ENCODE peak calls at places on chromosomes 4 and X, in eight cellular contexts. One of them, this sample, is unnamed.
A peak's percentile ranks its signal among the peaks of the same experiment; 100 is the strongest.

GRCh38 chr4:85873566-85873965 is 398.6 kb downstream of the ARHGAP24 start:
- DNase-seq in esophagus squamous epithelium: no peak
- DNase-seq in neural progenitor cell: no peak
- DNase-seq in Peyer's patch: no peak
- DNase-seq in Panc1: no peak
- DNase-seq in psoas muscle: no peak
- DNase-seq in stomach: no peak
- DNase-seq in cardiac muscle cell: no peak
- DNase-seq in this sample: no peak

GRCh38 chr4:177001271-177002175 is 208.8 kb upstream of the VEGFC start:
- DNase-seq in stomach: no peak
- DNase-seq in neural progenitor cell: no peak
- DNase-seq in psoas muscle: no peak
- DNase-seq in esophagus squamous epithelium: no peak
- DNase-seq in Panc1: no peak
- DNase-seq in Peyer's patch: no peak
- DNase-seq in cardiac muscle cell: peak; percentile 15
- DNase-seq in this sample: no peak

GRCh38 chr4:77155631-77156345 is 1.2 kb upstream of the CCNG2 start:
- DNase-seq in cardiac muscle cell: no peak
- DNase-seq in Panc1: no peak
- DNase-seq in stomach: no peak
- DNase-seq in Peyer's patch: no peak
- DNase-seq in neural progenitor cell: no peak
- DNase-seq in psoas muscle: no peak
- DNase-seq in esophagus squamous epithelium: no peak
- DNase-seq in this sample: no peak

GRCh38 chr4:24262616-24263015 is 321.7 kb downstream of the DHX15 start:
- DNase-seq in esophagus squamous epithelium: no peak
- DNase-seq in Peyer's patch: no peak
- DNase-seq in psoas muscle: no peak
- DNase-seq in stomach: no peak
- DNase-seq in neural progenitor cell: peak; percentile 9
- DNase-seq in Panc1: no peak
- DNase-seq in cardiac muscle cell: no peak
- DNase-seq in this sample: no peak

GRCh38 chr4:31647776-31648175 is 927.6 kb downstream of the PCDH7 start:
- DNase-seq in neural progenitor cell: no peak
- DNase-seq in esophagus squamous epithelium: no peak
- DNase-seq in cardiac muscle cell: no peak
- DNase-seq in Peyer's patch: no peak
- DNase-seq in stomach: no peak
- DNase-seq in psoas muscle: no peak
- DNase-seq in Panc1: no peak
- DNase-seq in this sample: no peak

GRCh38 chrX:47706575-47706974 is 47.6 kb upstream of the UXT start:
- DNase-seq in neural progenitor cell: no peak
- DNase-seq in Panc1: no peak
- DNase-seq in Peyer's patch: no peak
- DNase-seq in stomach: no peak
- DNase-seq in esophagus squamous epithelium: no peak
- DNase-seq in cardiac muscle cell: no peak
- DNase-seq in psoas muscle: no peak
- DNase-seq in this sample: no peak

GRCh38 chr4:26786916-26787315 is 73.7 kb upstream of the STIM2 start:
- DNase-seq in stomach: no peak
- DNase-seq in cardiac muscle cell: no peak
- DNase-seq in Peyer's patch: no peak
- DNase-seq in neural progenitor cell: no peak
- DNase-seq in esophagus squamous epithelium: no peak
- DNase-seq in Panc1: no peak
- DNase-seq in psoas muscle: no peak
- DNase-seq in this sample: no peak

GRCh38 chrX:45788941-45789348 is 588.3 kb upstream of the DIPK2B start:
- DNase-seq in neural progenitor cell: no peak
- DNase-seq in cardiac muscle cell: no peak
- DNase-seq in psoas muscle: peak; percentile 71
- DNase-seq in Panc1: no peak
- DNase-seq in Peyer's patch: no peak
- DNase-seq in esophagus squamous epithelium: no peak
- DNase-seq in stomach: no peak
- DNase-seq in this sample: no peak

GRCh38 chr4:72194046-72194445 is 162.2 kb downstream of the NPFFR2 start:
- DNase-seq in cardiac muscle cell: no peak
- DNase-seq in stomach: no peak
- DNase-seq in psoas muscle: no peak
- DNase-seq in esophagus squamous epithelium: no peak
- DNase-seq in Panc1: no peak
- DNase-seq in Peyer's patch: no peak
- DNase-seq in neural progenitor cell: no peak
- DNase-seq in this sample: no peak

GRCh38 chr4:94690851-94691254 is 66.9 kb upstream of the BMPR1B start:
- DNase-seq in psoas muscle: no peak
- DNase-seq in stomach: no peak
- DNase-seq in Panc1: peak; percentile 5
- DNase-seq in Peyer's patch: no peak
- DNase-seq in neural progenitor cell: no peak
- DNase-seq in cardiac muscle cell: no peak
- DNase-seq in esophagus squamous epithelium: no peak
- DNase-seq in this sample: no peak

GRCh38 chr4:168882650-168883233 is 127.3 kb downstream of the CBR4 start:
- DNase-seq in stomach: no peak
- DNase-seq in cardiac muscle cell: no peak
- DNase-seq in Peyer's patch: no peak
- DNase-seq in esophagus squamous epithelium: no peak
- DNase-seq in psoas muscle: peak; percentile 61
- DNase-seq in neural progenitor cell: no peak
- DNase-seq in Panc1: no peak
- DNase-seq in this sample: no peak

GRCh38 chr4:38387819-38388218 is 276.2 kb upstream of the KLF3 start:
- DNase-seq in cardiac muscle cell: no peak
- DNase-seq in stomach: no peak
- DNase-seq in Peyer's patch: no peak
- DNase-seq in Panc1: no peak
- DNase-seq in psoas muscle: no peak
- DNase-seq in neural progenitor cell: no peak
- DNase-seq in esophagus squamous epithelium: no peak
- DNase-seq in this sample: no peak

GRCh38 chr4:124096290-124096689 is 616.2 kb downstream of the ANKRD50 start:
- DNase-seq in stomach: no peak
- DNase-seq in Peyer's patch: no peak
- DNase-seq in Panc1: no peak
- DNase-seq in cardiac muscle cell: no peak
- DNase-seq in esophagus squamous epithelium: no peak
- DNase-seq in psoas muscle: no peak
- DNase-seq in neural progenitor cell: no peak
- DNase-seq in this sample: no peak

GRCh38 chrX:97787311-97787710 is 903.6 kb downstream of the RPA4 start:
- DNase-seq in psoas muscle: no peak
- DNase-seq in neural progenitor cell: no peak
- DNase-seq in Panc1: no peak
- DNase-seq in stomach: no peak
- DNase-seq in esophagus squamous epithelium: no peak
- DNase-seq in cardiac muscle cell: no peak
- DNase-seq in Peyer's patch: no peak
- DNase-seq in this sample: no peak

GRCh38 chrX:98795636-98796035 is 1614.4 kb downstream of the PCDH19 start:
- DNase-seq in Peyer's patch: no peak
- DNase-seq in neural progenitor cell: no peak
- DNase-seq in cardiac muscle cell: no peak
- DNase-seq in Panc1: no peak
- DNase-seq in esophagus squamous epithelium: no peak
- DNase-seq in stomach: no peak
- DNase-seq in psoas muscle: no peak
- DNase-seq in this sample: no peak

GRCh38 chrX:98407526-98408049 is 1523.9 kb downstream of the RPA4 start:
- DNase-seq in neural progenitor cell: no peak
- DNase-seq in Peyer's patch: no peak
- DNase-seq in cardiac muscle cell: no peak
- DNase-seq in esophagus squamous epithelium: no peak
- DNase-seq in stomach: no peak
- DNase-seq in Panc1: no peak
- DNase-seq in psoas muscle: no peak
- DNase-seq in this sample: no peak

GRCh38 chr4:31234494-31234893 is 514.3 kb downstream of the PCDH7 start:
- DNase-seq in cardiac muscle cell: no peak
- DNase-seq in neural progenitor cell: no peak
- DNase-seq in Panc1: no peak
- DNase-seq in esophagus squamous epithelium: no peak
- DNase-seq in psoas muscle: no peak
- DNase-seq in Peyer's patch: no peak
- DNase-seq in stomach: no peak
- DNase-seq in this sample: no peak

GRCh38 chrX:18733273-18733672 is 25.8 kb downstream of the PPEF1 start:
- DNase-seq in psoas muscle: no peak
- DNase-seq in Peyer's patch: no peak
- DNase-seq in esophagus squamous epithelium: no peak
- DNase-seq in Panc1: no peak
- DNase-seq in cardiac muscle cell: no peak
- DNase-seq in stomach: no peak
- DNase-seq in neural progenitor cell: no peak
- DNase-seq in this sample: no peak

GRCh38 chrX:137031039-137031438 is 2.8 kb downstream of the GPR101 start:
- DNase-seq in psoas muscle: no peak
- DNase-seq in Panc1: no peak
- DNase-seq in Peyer's patch: no peak
- DNase-seq in neural progenitor cell: no peak
- DNase-seq in esophagus squamous epithelium: no peak
- DNase-seq in cardiac muscle cell: no peak
- DNase-seq in stomach: no peak
- DNase-seq in this sample: no peak

GRCh38 chr4:154807042-154807630 is 26.1 kb downstream of the RBM46 start:
- DNase-seq in psoas muscle: no peak
- DNase-seq in stomach: no peak
- DNase-seq in cardiac muscle cell: no peak
- DNase-seq in Panc1: peak; percentile 13
- DNase-seq in esophagus squamous epithelium: no peak
- DNase-seq in Peyer's patch: no peak
- DNase-seq in neural progenitor cell: peak; percentile 4
- DNase-seq in this sample: no peak

GRCh38 chr4:132125131-132125530 is 1024.0 kb upstream of the PCDH10 start:
- DNase-seq in neural progenitor cell: no peak
- DNase-seq in esophagus squamous epithelium: no peak
- DNase-seq in Peyer's patch: no peak
- DNase-seq in stomach: no peak
- DNase-seq in Panc1: no peak
- DNase-seq in psoas muscle: no peak
- DNase-seq in cardiac muscle cell: no peak
- DNase-seq in this sample: no peak

GRCh38 chr4:132124624-132124974 is 1024.5 kb upstream of the PCDH10 start:
- DNase-seq in stomach: no peak
- DNase-seq in Panc1: no peak
- DNase-seq in psoas muscle: no peak
- DNase-seq in cardiac muscle cell: no peak
- DNase-seq in esophagus squamous epithelium: no peak
- DNase-seq in Peyer's patch: no peak
- DNase-seq in neural progenitor cell: no peak
- DNase-seq in this sample: no peak

DNA sequence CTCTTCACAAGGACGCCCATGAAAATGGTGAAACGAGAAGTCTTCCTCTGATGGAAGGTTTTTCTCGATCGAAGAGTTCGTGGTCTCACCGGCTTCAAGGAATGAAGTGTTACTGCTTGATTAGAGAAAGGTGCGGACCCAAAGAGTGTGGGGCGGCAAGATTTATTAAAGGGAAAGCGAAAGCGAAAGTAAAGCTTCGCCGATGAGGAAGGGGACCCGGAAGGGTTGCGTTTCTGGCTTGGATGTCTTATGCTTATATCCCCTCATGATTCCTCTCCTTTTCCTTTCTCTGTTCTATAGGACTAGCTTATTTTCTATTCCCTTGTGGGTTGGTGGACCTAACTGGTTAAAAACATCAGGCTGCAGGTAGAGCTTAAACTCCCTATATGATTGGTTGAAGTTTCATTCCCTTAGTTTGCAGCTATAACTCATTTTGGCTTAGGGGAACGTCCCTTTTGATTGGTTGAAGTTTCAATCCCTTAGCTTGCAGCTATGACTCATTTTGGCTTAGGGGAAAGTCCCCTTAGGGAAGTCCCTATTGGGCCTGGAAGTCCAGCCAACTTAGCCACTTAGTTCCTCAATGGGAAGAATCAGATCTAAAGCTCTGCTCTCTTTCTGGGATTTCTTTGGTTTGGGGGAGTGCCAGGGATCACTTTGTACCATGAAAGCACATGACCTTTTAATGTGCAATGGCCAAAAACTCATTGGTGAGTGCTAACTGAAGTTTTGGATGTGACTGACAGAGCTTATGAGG is 1025.0 kb upstream of the PCDH10 start:
- DNase-seq in Peyer's patch: no peak
- DNase-seq in esophagus squamous epithelium: no peak
- DNase-seq in cardiac muscle cell: no peak
- DNase-seq in psoas muscle: no peak
- DNase-seq in neural progenitor cell: no peak
- DNase-seq in Panc1: peak; percentile 13
- DNase-seq in stomach: peak; percentile 25
- DNase-seq in this sample: no peak
- H3K4me3 ChIP-seq in Peyer's patch: no peak overlapping the region
- H3K4me3 ChIP-seq in esophagus squamous epithelium: no peak overlapping the region
- H3K4me3 ChIP-seq in cardiac muscle cell: no peak overlapping the region
- H3K4me3 ChIP-seq in psoas muscle: no peak overlapping the region
- H3K4me3 ChIP-seq in neural progenitor cell: no peak overlapping the region
- H3K4me3 ChIP-seq in Panc1: peak overlapping the region; percentile 55
- H3K4me3 ChIP-seq in stomach: no peak overlapping the region
- H3K4me3 ChIP-seq in this sample: no peak overlapping the region

GRCh38 chr4:140234697-140235060 is 80.7 kb upstream of the MAML3 start:
- DNase-seq in stomach: no peak
- DNase-seq in Peyer's patch: no peak
- DNase-seq in psoas muscle: no peak
- DNase-seq in neural progenitor cell: no peak
- DNase-seq in esophagus squamous epithelium: no peak
- DNase-seq in cardiac muscle cell: no peak
- DNase-seq in Panc1: no peak
- DNase-seq in this sample: no peak
- H3K27ac ChIP-seq in stomach: no peak overlapping the region
- H3K27ac ChIP-seq in Peyer's patch: no peak overlapping the region
- H3K27ac ChIP-seq in psoas muscle: no peak overlapping the region
- H3K27ac ChIP-seq in neural progenitor cell: no peak overlapping the region
- H3K27ac ChIP-seq in esophagus squamous epithelium: peak overlapping the region; percentile 24
- H3K27ac ChIP-seq in cardiac muscle cell: no peak overlapping the region
- H3K27ac ChIP-seq in Panc1: no peak overlapping the region
- H3K27ac ChIP-seq in this sample: no peak overlapping the region

GRCh38 chr4:108166441-108167315 is 2.1 kb downstream of the LEF1 start:
- DNase-seq in esophagus squamous epithelium: no peak
- DNase-seq in cardiac muscle cell: peak; percentile 88
- DNase-seq in neural progenitor cell: peak; percentile 85
- DNase-seq in psoas muscle: no peak
- DNase-seq in stomach: peak; percentile 54
- DNase-seq in Panc1: no peak
- DNase-seq in Peyer's patch: peak; percentile 53
- DNase-seq in this sample: no peak
- H3K27me3 ChIP-seq in esophagus squamous epithelium: peaks cover 91% of the 10 kb centered on the region
- H3K27me3 ChIP-seq in cardiac muscle cell: peaks cover 23% of the 10 kb centered on the region
- H3K27me3 ChIP-seq in neural progenitor cell: peaks cover 89% of the 10 kb centered on the region
- H3K27me3 ChIP-seq in psoas muscle: peaks cover 4% of the 10 kb centered on the region
- H3K27me3 ChIP-seq in stomach: peaks cover 97% of the 10 kb centered on the region
- H3K27me3 ChIP-seq in Panc1: peaks cover 24% of the 10 kb centered on the region
- H3K27me3 ChIP-seq in Peyer's patch: no peaks in the 10 kb centered on the region
- H3K27me3 ChIP-seq in this sample: peaks cover 26% of the 10 kb centered on the region

DNA sequence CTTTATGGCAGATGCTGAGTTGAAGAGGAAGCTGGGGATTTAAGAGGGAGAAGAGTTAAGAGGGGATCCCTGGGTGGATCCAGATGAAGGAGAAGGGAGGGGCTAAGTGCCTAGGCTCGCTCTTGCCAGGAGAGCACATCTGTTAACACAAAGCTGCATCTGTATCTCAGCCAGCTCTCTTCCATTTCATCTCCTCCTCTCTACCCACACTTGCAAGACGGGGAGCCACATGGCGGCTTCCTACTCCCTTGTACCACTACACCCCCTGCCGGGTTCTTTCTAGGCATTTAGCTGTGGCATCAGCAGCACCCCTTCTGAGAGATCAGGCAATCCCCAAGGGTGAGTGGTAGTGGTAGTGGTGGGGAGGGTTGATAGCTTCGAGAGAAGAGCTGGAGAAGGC is 73.4 kb downstream of the RTL9 start:
- DNase-seq in Panc1: no peak
- DNase-seq in cardiac muscle cell: no peak
- DNase-seq in Peyer's patch: no peak
- DNase-seq in neural progenitor cell: no peak
- DNase-seq in stomach: no peak
- DNase-seq in esophagus squamous epithelium: no peak
- DNase-seq in psoas muscle: no peak
- DNase-seq in this sample: no peak
- H3K4me3 ChIP-seq in Panc1: no peak overlapping the region
- H3K4me3 ChIP-seq in cardiac muscle cell: no peak overlapping the region
- H3K4me3 ChIP-seq in Peyer's patch: no peak overlapping the region
- H3K4me3 ChIP-seq in neural progenitor cell: no peak overlapping the region
- H3K4me3 ChIP-seq in stomach: no peak overlapping the region
- H3K4me3 ChIP-seq in esophagus squamous epithelium: no peak overlapping the region
- H3K4me3 ChIP-seq in psoas muscle: no peak overlapping the region
- H3K4me3 ChIP-seq in this sample: no peak overlapping the region